ENCODE peak calls at places on chromosomes 1 and 21, in four cellular contexts. R, N, L and Y are unnamed samples.

GRCh38 chr1:171911506-171911905 is 70.2 kb downstream of the DNM3 start:
- DNase-seq in R (no peak), N (peak), L (no peak), Y (peak)

GRCh38 chr21:38380391-38381137 is 117.7 kb downstream of the ERG start:
- DNase-seq in R (no peak), N (no peak), L (no peak), Y (no peak)

GRCh38 chr1:116431870-116432500 is 58.9 kb downstream of the ATP1A1 start:
- DNase-seq in R (no peak), N (no peak), L (no peak), Y (no peak)

GRCh38 chr1:184156521-184157395 is 105.2 kb downstream of the TSEN15 start:
- DNase-seq in R (no peak), N (no peak), L (peak), Y (no peak)

GRCh38 chr1:7620196-7620595 is 150.9 kb upstream of the VAMP3 start:
- DNase-seq in R (no peak), N (no peak), L (peak), Y (no peak)

GRCh38 chr1:28147264-28148094 is 29.0 kb downstream of the PTAFR start:
- DNase-seq in R (no peak), N (no peak), L (peak), Y (peak)

GRCh38 chr1:61056674-61057439 is 25.5 kb upstream of the NFIA start:
- DNase-seq in R (no peak), N (peak), L (no peak), Y (no peak)

GRCh38 chr1:113353581-113353980 is 36.7 kb upstream of the MAGI3 start:
- DNase-seq in R (no peak), N (no peak), L (no peak), Y (no peak)

GRCh38 chr1:247332215-247332900 is 691 bp upstream of the ZNF496 start:
- DNase-seq in R (no peak), N (peak), L (peak), Y (no peak)

GRCh38 chr1:46757956-46758304 is 39.0 kb upstream of the EFCAB14 start:
- DNase-seq in R (no peak), N (no peak), L (no peak), Y (no peak)

GRCh38 chr1:116330846-116331245 is 42.2 kb upstream of the ATP1A1 start:
- DNase-seq in R (no peak), N (no peak), L (no peak), Y (no peak)

GRCh38 chr21:26130249-26130896 is 40.2 kb downstream of the APP start:
- DNase-seq in R (no peak), N (no peak), L (no peak), Y (no peak)